ENCODE peak calls at places on chromosomes 16 and 17, in four cellular contexts. G, M, D and O are unnamed samples.

GRCh38 chr17:5584383-5584951 is at the start of gene NLRP1:
- DNase-seq in D (no peak), G (peak; percentile 72), M (peak; percentile 90), O (no peak)

GRCh38 chr16:12113581-12114375 is 137.2 kb downstream of the SNX29 start:
- DNase-seq in D (peak; percentile 55), M (peak; percentile 72), G (no peak), O (peak; percentile 50)

GRCh38 chr16:23080747-23081146 is 68.5 kb downstream of the USP31 start:
- DNase-seq in G (no peak), M (no peak), D (no peak), O (no peak)

GRCh38 chr16:5982979-5983378 is 885.4 kb upstream of the EEF2KMT start:
- DNase-seq in M (no peak), D (no peak), G (no peak), O (no peak)

GRCh38 chr16:84786605-84787302 is 33.0 kb upstream of the CRISPLD2 start:
- DNase-seq in M (no peak), D (no peak), G (no peak), O (no peak)

GRCh38 chr16:49487746-49488145 is 114.1 kb downstream of the C16orf78 start:
- DNase-seq in M (no peak), G (no peak), D (no peak), O (peak; percentile 0)

GRCh38 chr16:53482123-53482522 is 20.9 kb downstream of the AKTIP start:
- DNase-seq in G (no peak), M (no peak), D (no peak), O (no peak)

GRCh38 chr17:14935139-14935538 is 330.0 kb downstream of the PMP22 start:
- DNase-seq in D (no peak), M (no peak), G (no peak), O (no peak)

GRCh38 chr16:72952404-72953301 is 95.3 kb downstream of the ZFHX3 start:
- DNase-seq in M (peak; percentile 82), G (peak; percentile 53), D (no peak), O (no peak)

GRCh38 chr16:87538160-87538559 is 45.3 kb upstream of the ZCCHC14 start:
- DNase-seq in G (no peak), D (no peak), M (no peak), O (no peak)

GRCh38 chr16:476039-476438 is 50.6 kb downstream of the RAB11FIP3 start:
- DNase-seq in G (no peak), D (no peak), M (no peak), O (no peak)

GRCh38 chr16:50153648-50154368 is 702 bp downstream of the TENT4B start:
- DNase-seq in G (peak; percentile 45), M (no peak), D (peak; percentile 43), O (peak; percentile 38)

GRCh38 chr17:34367486-34368270 is 4.6 kb upstream of the CCL1 start:
- DNase-seq in D (no peak), G (no peak), M (no peak), O (no peak)

GRCh38 chr16:68590201-68590994 is 51.3 kb downstream of the ZFP90 start:
- DNase-seq in G (peak; percentile 58), D (peak; percentile 84), M (peak; percentile 46), O (peak; percentile 85)

GRCh38 chr17:72903522-72903921 is 189.0 kb downstream of the SLC39A11 start:
- DNase-seq in M (no peak), G (no peak), D (no peak), O (no peak)

GRCh38 chr17:46193626-46194392 is 580 bp upstream of the KANSL1 start:
- DNase-seq in M (peak; percentile 92), G (peak; percentile 97), D (peak; percentile 91), O (peak; percentile 97)

GRCh38 chr17:40309938-40310510 is 1.0 kb downstream of the RARA start:
- DNase-seq in M (no peak), G (no peak), D (no peak), O (no peak)

GRCh38 chr16:11393366-11393765 is 48.1 kb downstream of the RMI2 start:
- DNase-seq in M (no peak), D (no peak), G (no peak), O (peak; percentile 10)

GRCh38 chr16:10355589-10355988 is 30.3 kb upstream of the ATF7IP2 start:
- DNase-seq in D (no peak), G (no peak), M (no peak), O (no peak)

GRCh38 chr17:63843387-63844292 is 1.2 kb upstream of the SMARCD2 start:
- DNase-seq in G (peak; percentile 74), M (no peak), D (no peak), O (no peak)

GRCh38 chr16:53743149-53743566 is 39.2 kb downstream of the FTO start:
- DNase-seq in M (peak; percentile 15), D (no peak), G (no peak), O (peak; percentile 22)

GRCh38 chr17:41547921-41548843 is 20.1 kb upstream of the KRT19 start:
- DNase-seq in G (peak; percentile 88), D (no peak), M (peak; percentile 98), O (no peak)

DNA sequence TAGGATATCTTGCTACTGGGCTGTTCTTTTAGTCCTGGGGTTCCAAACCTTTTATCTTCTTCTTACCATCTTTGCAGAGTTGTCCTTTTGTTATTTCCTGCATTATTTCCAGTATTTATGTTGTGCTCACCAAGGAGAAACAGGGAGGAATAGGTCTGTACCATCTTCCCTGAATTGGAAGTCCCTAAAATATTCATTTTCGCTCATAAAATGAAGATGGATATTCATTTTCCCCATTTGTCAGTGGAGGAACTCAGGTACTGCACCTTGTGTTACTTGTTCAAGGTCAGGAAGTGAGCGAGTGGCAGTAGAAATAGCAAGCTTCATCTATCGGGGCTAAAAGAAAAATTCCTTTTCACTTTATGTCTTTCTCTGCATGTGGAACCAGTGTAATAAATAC is 989.7 kb downstream of the CDH11 start:
- DNase-seq in G (no peak), M (no peak), D (no peak), O (no peak)
- TF ChIP-seq CTCF in G (no peak), M (peak; percentile 34), D (no peak), O (peak; percentile 50)

DNA sequence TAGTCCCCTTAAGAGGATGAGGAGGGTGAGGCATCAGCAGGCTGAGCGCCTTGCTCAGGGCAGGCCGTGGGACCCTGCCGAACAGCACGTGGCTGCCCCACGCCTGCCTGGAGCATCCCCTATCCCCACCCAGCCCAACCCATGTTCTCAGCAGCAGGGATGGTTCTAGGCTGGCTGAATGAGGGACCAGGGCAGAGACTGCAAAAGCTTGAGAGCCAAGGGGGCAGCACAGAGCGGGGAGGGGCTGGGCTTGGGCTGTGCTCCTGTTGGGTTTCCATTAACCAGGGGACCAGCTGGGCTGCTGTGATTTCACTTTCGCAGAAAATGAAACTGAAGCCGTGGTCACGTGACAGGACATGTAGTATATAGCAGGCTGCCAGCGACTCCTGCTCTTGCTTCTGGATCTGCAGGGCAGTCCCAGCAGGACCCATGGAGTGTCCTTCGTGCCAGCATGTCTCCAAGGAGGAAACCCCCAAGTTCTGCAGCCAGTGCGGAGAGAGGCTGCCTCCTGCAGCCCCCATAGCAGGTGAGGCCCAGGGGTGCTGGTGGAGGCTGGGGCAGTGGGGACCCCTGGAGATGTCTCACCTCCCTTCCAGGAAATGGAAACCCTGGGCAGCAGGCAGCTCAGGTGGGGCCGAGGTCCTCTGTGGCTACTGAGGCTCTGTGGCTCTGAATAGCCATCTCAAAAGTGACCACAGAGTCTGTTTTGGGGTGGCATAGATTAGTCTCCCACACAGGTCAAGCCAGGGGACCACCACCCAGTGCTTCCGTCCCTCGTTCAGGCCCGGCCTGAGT is 2.8 kb downstream of the RNF213 start:
- DNase-seq in G (peak; percentile 91), D (no peak), M (peak; percentile 67), O (peak; percentile 62)
- TF ChIP-seq CTCF in G (peak; percentile 6), D (no peak), M (no peak), O (no peak)

GRCh38 chr17:32593003-32593402 is 106.2 kb downstream of the CDK5R1 start:
- DNase-seq in M (no peak), D (no peak), G (no peak), O (no peak)
- TF ChIP-seq CTCF in M (peak; percentile 25), D (no peak), G (no peak), O (no peak)

DNA sequence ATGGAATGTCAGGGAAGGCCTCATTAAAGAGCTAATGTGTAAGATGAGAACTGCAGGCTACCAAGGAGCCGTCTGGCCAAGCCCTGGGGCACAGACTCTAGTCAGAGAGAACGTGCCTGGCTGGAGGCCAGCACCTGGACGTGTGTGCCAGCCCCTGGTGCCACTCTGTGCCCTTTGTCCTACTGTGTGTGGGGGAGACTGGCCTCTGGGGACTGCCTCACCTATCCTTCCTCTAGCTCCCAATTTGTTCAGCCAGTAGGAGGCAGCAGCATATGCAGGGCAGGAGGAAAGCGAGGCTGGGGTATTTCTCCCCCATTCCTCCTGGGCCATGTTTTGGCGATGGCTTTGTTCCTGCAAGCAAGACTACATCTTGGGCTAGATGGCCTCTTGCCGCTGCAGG is 37.1 kb downstream of the KNOP1 start:
- DNase-seq in M (no peak), D (no peak), G (no peak), O (no peak)
- TF ChIP-seq CTCF in M (peak; percentile 50), D (no peak), G (no peak), O (no peak)

GRCh38 chr17:48068491-48068961 is 20.4 kb downstream of the NFE2L1 start:
- DNase-seq in G (no peak), D (no peak), M (peak; percentile 77), O (peak; percentile 36)
- TF ChIP-seq CTCF in G (peak; percentile 33), D (peak; percentile 33), M (peak; percentile 74), O (peak; percentile 69)

DNA sequence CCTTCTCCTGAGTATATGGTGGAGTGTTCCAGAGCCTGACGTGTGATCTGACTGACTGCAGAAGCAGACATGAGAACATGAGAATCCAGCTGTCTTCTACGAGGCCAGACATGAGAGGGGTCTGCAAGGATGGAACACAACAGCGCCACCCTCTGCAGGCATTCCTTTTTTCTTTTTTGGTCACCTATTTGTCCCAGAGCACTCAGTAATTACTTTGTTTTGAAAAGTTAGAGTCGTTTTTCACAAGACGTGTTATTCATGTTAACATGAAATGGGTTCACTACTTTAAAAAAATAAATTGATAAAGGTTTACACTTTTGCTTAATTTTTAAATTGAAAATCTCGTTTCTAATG is 43.8 kb upstream of the ATP2A3 start:
- DNase-seq in G (no peak), D (no peak), M (no peak), O (no peak)
- TF ChIP-seq CTCF in G (no peak), D (no peak), M (peak; percentile 45), O (no peak)

GRCh38 chr17:4209611-4210010 is 54.2 kb downstream of the ANKFY1 start:
- DNase-seq in G (no peak), D (no peak), M (no peak), O (no peak)
- TF ChIP-seq CTCF in G (no peak), D (no peak), M (no peak), O (no peak)

GRCh38 chr16:55543470-55543869 is 23.0 kb upstream of the CAPNS2 start:
- DNase-seq in G (no peak), M (peak; percentile 47), D (no peak), O (no peak)
- TF ChIP-seq CTCF in G (peak; percentile 51), M (peak; percentile 79), D (no peak), O (peak; percentile 16)